ENCODE peak calls at places on chromosome 3, in five cellular contexts. One of them, this sample, is unnamed.

GRCh38 chr3:48428088-48428862 is 1.6 kb downstream of the PLXNB1 start:
- DNase-seq in mesenchymal stem cell: no peak
- DNase-seq in IMR-90: no peak
- DNase-seq in trophoblast cell: no peak
- DNase-seq in mesendoderm: peak
- DNase-seq in this sample: no peak

GRCh38 chr3:153219147-153219546 is 57.1 kb downstream of the RAP2B start:
- DNase-seq in mesenchymal stem cell: peak
- DNase-seq in IMR-90: peak
- DNase-seq in mesendoderm: no peak
- DNase-seq in trophoblast cell: no peak
- DNase-seq in this sample: no peak

GRCh38 chr3:53949541-53949940 is 57.9 kb upstream of the SELENOK start:
- DNase-seq in trophoblast cell: no peak
- DNase-seq in mesenchymal stem cell: no peak
- DNase-seq in IMR-90: no peak
- DNase-seq in mesendoderm: no peak
- DNase-seq in this sample: no peak

GRCh38 chr3:49403891-49404290 is 7.9 kb downstream of the RHOA start:
- DNase-seq in mesenchymal stem cell: no peak
- DNase-seq in trophoblast cell: no peak
- DNase-seq in IMR-90: no peak
- DNase-seq in mesendoderm: no peak
- DNase-seq in this sample: no peak

GRCh38 chr3:47003461-47004368 is 24.2 kb downstream of the NBEAL2 start:
- DNase-seq in trophoblast cell: no peak
- DNase-seq in IMR-90: no peak
- DNase-seq in mesenchymal stem cell: no peak
- DNase-seq in mesendoderm: no peak
- DNase-seq in this sample: no peak

GRCh38 chr3:171459942-171460225 is 321 bp downstream of the TNIK start:
- DNase-seq in mesendoderm: no peak
- DNase-seq in mesenchymal stem cell: no peak
- DNase-seq in IMR-90: no peak
- DNase-seq in trophoblast cell: no peak
- DNase-seq in this sample: peak

GRCh38 chr3:125043599-125044151 is 12.1 kb downstream of the HEG1 start:
- DNase-seq in trophoblast cell: no peak
- DNase-seq in mesendoderm: no peak
- DNase-seq in IMR-90: no peak
- DNase-seq in mesenchymal stem cell: peak
- DNase-seq in this sample: no peak

GRCh38 chr3:108001457-108001856 is 89.4 kb downstream of the CD47 start:
- DNase-seq in mesendoderm: no peak
- DNase-seq in mesenchymal stem cell: peak
- DNase-seq in trophoblast cell: peak
- DNase-seq in IMR-90: peak
- DNase-seq in this sample: no peak

DNA sequence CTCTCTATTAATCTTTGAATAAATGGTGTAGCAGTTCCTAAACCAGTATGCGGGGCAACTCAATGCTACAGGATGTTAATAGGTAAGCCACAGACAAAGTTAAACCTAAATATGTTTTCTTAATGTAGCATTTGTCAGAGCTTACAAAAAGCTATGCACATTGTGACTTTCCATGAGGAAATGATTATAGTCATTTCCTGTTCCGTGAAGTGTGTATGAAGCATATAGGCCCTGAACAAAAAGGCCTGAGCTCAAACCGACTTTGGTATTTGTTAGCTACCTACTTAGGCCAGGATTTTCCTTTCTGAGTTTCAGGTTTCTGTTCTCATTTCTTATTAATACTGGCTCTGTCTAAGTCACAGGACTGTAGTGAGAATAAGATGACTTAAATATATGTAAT is 14.2 kb downstream of the ZNF80 start:
- DNase-seq in mesendoderm: no peak
- DNase-seq in mesenchymal stem cell: no peak
- DNase-seq in IMR-90: no peak
- DNase-seq in trophoblast cell: no peak
- DNase-seq in this sample: no peak
- H3K4me3 ChIP-seq in mesendoderm: no peak
- H3K4me3 ChIP-seq in mesenchymal stem cell: no peak
- H3K4me3 ChIP-seq in IMR-90: no peak
- H3K4me3 ChIP-seq in trophoblast cell: no peak
- H3K4me3 ChIP-seq in this sample: no peak

GRCh38 chr3:38314112-38314766 is 32.1 kb downstream of the SLC22A14 start:
- DNase-seq in mesendoderm: no peak
- DNase-seq in IMR-90: no peak
- DNase-seq in trophoblast cell: no peak
- DNase-seq in mesenchymal stem cell: peak
- DNase-seq in this sample: peak
- H4K8ac ChIP-seq in mesendoderm: no peak
- H4K8ac ChIP-seq in IMR-90: no peak
- H4K8ac ChIP-seq in trophoblast cell: no peak
- H4K8ac ChIP-seq in mesenchymal stem cell: no peak
- H4K8ac ChIP-seq in this sample: peak

GRCh38 chr3:12946134-12946533 is 104.8 kb upstream of the RPL32 start:
- DNase-seq in mesenchymal stem cell: no peak
- DNase-seq in trophoblast cell: no peak
- DNase-seq in mesendoderm: no peak
- DNase-seq in IMR-90: no peak
- DNase-seq in this sample: no peak

GRCh38 chr3:12948891-12949711 is 107.7 kb upstream of the RPL32 start:
- DNase-seq in trophoblast cell: peak
- DNase-seq in mesendoderm: no peak
- DNase-seq in mesenchymal stem cell: peak
- DNase-seq in IMR-90: peak
- DNase-seq in this sample: no peak

GRCh38 chr3:12947504-12948369 is 106.4 kb upstream of the RPL32 start:
- DNase-seq in IMR-90: peak
- DNase-seq in mesendoderm: peak
- DNase-seq in trophoblast cell: no peak
- DNase-seq in mesenchymal stem cell: peak
- DNase-seq in this sample: no peak

GRCh38 chr3:12946661-12947316 is 105.4 kb upstream of the RPL32 start:
- DNase-seq in IMR-90: no peak
- DNase-seq in trophoblast cell: no peak
- DNase-seq in mesendoderm: no peak
- DNase-seq in mesenchymal stem cell: no peak
- DNase-seq in this sample: no peak

GRCh38 chr3:12948371-12948770 is 107.0 kb upstream of the RPL32 start:
- DNase-seq in trophoblast cell: no peak
- DNase-seq in mesendoderm: no peak
- DNase-seq in mesenchymal stem cell: peak
- DNase-seq in IMR-90: peak
- DNase-seq in this sample: no peak
- H3K4me3 ChIP-seq in trophoblast cell: no peak
- H3K4me3 ChIP-seq in mesendoderm: no peak
- H3K4me3 ChIP-seq in mesenchymal stem cell: peak
- H3K4me3 ChIP-seq in IMR-90: no peak
- H3K4me3 ChIP-seq in this sample: no peak

DNA sequence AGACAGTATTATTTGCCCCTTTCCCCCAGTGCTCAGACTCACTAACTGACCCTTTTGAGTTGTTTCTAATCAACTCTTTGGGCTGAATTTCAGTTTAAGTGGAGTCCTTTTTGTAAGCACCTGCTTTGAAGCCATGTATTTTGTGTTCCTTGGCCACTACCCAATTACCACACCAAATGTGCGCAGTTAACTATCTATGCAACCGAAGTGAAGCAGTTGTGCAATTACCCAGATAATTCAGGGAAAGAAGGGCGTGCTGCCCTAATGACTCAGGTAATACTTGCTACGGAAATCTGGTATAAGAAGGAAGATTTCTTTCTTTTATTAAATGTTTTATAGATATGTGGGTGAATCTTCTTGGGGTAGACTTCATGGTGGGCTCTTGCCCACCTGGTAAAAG is 371.9 kb upstream of the TBL1XR1 start:
- DNase-seq in mesendoderm: no peak
- DNase-seq in trophoblast cell: no peak
- DNase-seq in IMR-90: no peak
- DNase-seq in mesenchymal stem cell: no peak
- DNase-seq in this sample: no peak
- H4K8ac ChIP-seq in mesendoderm: no peak
- H4K8ac ChIP-seq in trophoblast cell: no peak
- H4K8ac ChIP-seq in IMR-90: no peak
- H4K8ac ChIP-seq in mesenchymal stem cell: no peak
- H4K8ac ChIP-seq in this sample: no peak